ENCODE peak calls at places on chromosomes 13 and 19, in nine cellular contexts. S is memory B cell; O is nucleus accumbens; R is neural crest cell; K is AG09319; N is aorta; E is activated CD4-positive, alpha-beta memory T cell treated with anti-CD3 and anti-CD28 coated beads, Interleukin-2, amount 10 ng/mL, durations not matched to agents 7 days and 5 days; P is Panc1; F is stimulated activated CD8-positive, alpha-beta memory T cell treated with anti-CD3 and anti-CD28 coated beads, Interleukin-15, amount 100 ng/mL, for 24 hours. M is an unnamed sample.

GRCh38 chr13:32032780-32033179 is 1.2 kb downstream of the FRY start:
- DNase-seq in S (no peak), O (no peak), R (no peak), K (no peak), N (no peak), E (no peak), P (no peak), F (no peak), M (no peak)

GRCh38 chr19:38430931-38431330 is 2.6 kb upstream of the RYR1 start:
- DNase-seq in S (no peak), O (no peak), R (no peak), K (no peak), N (no peak), E (no peak), P (no peak), F (no peak), M (no peak)

GRCh38 chr13:77305276-77305675 is 21.6 kb downstream of the MYCBP2 start:
- DNase-seq in S (no peak), O (no peak), R (no peak), K (no peak), N (no peak), E (no peak), P (no peak), F (no peak), M (no peak)

GRCh38 chr13:88887045-88887662 is 1216.0 kb downstream of the SLITRK5 start:
- DNase-seq in S (no peak), O (no peak), R (no peak), K (no peak), N (peak), E (no peak), P (no peak), F (no peak), M (no peak)

GRCh38 chr19:55621673-55622231 is 2.6 kb downstream of the ZNF784 start:
- DNase-seq in S (no peak), O (no peak), R (no peak), K (no peak), N (no peak), E (no peak), P (no peak), F (no peak), M (no peak)

GRCh38 chr13:78576266-78576665 is 27.1 kb downstream of the POU4F1 start:
- DNase-seq in S (no peak), O (no peak), R (no peak), K (no peak), N (no peak), E (no peak), P (no peak), F (no peak), M (no peak)

GRCh38 chr19:50670102-50670380 is 20.8 kb downstream of the C19orf81 start:
- DNase-seq in S (no peak), O (no peak), R (no peak), K (no peak), N (no peak), E (no peak), P (no peak), F (no peak), M (no peak)

GRCh38 chr13:65085977-65086376 is 2144.2 kb downstream of the PCDH9 start:
- DNase-seq in S (no peak), O (no peak), R (no peak), K (no peak), N (peak), E (no peak), P (no peak), F (no peak), M (no peak)

GRCh38 chr13:32284927-32285632 is 30.1 kb downstream of the ZAR1L start:
- DNase-seq in S (no peak), O (no peak), R (no peak), K (no peak), N (no peak), E (no peak), P (no peak), F (no peak), M (peak)

GRCh38 chr13:39976481-39976880 is 321.0 kb downstream of the COG6 start:
- DNase-seq in S (no peak), O (no peak), R (no peak), K (no peak), N (no peak), E (no peak), P (no peak), F (no peak), M (no peak)

GRCh38 chr19:50943074-50943828 is 9.6 kb downstream of the KLK5 start:
- DNase-seq in S (no peak), O (no peak), R (no peak), K (no peak), N (peak), E (no peak), P (no peak), F (no peak), M (no peak)

GRCh38 chr13:62551588-62551987 is 1135.9 kb upstream of the PCDH20 start:
- DNase-seq in S (no peak), O (no peak), R (no peak), K (no peak), N (no peak), E (no peak), P (no peak), F (no peak), M (no peak)

GRCh38 chr13:113090806-113091205 is 14.8 kb upstream of the F7 start:
- DNase-seq in S (no peak), O (no peak), R (no peak), K (no peak), N (peak), E (no peak), P (no peak), F (no peak), M (no peak)

GRCh38 chr19:43763473-43763939 is 8.7 kb upstream of the SMG9 start:
- DNase-seq in S (no peak), O (no peak), R (no peak), K (no peak), N (no peak), E (no peak), P (no peak), F (no peak), M (no peak)

GRCh38 chr19:54335979-54336892 is 2.7 kb downstream of the LILRA4 start:
- DNase-seq in S (no peak), O (no peak), R (no peak), K (no peak), N (no peak), E (no peak), P (no peak), F (no peak), M (no peak)

M was measured in skeletal muscle cell.